ENCODE peak calls at places on chromosomes 7 and 10, in four cellular contexts. L is M059J, R is iPS DF 19.7, Y is epithelial cell of esophagus. H is an unnamed sample.

GRCh38 chr7:29408841-29409243 is 154.8 kb upstream of the PRR15 start:
- DNase-seq in L (peak), R (no peak), Y (peak), H (peak)

GRCh38 chr10:101766753-101767599 is 8.9 kb downstream of the FGF8 start:
- DNase-seq in L (no peak), R (no peak), Y (no peak), H (no peak)

GRCh38 chr10:44696496-44696895 is 214.6 kb upstream of the TMEM72 start:
- DNase-seq in L (peak), R (no peak), Y (no peak), H (no peak)

GRCh38 chr7:29274156-29275017 is 79.8 kb downstream of the CHN2 start:
- DNase-seq in L (no peak), R (no peak), Y (no peak), H (no peak)

GRCh38 chr10:30391266-30391665 is 42.2 kb upstream of the MTPAP start:
- DNase-seq in L (no peak), R (no peak), Y (no peak), H (no peak)

GRCh38 chr7:34825221-34825620 is 167.2 kb downstream of the NPSR1 start:
- DNase-seq in L (no peak), R (no peak), Y (peak), H (no peak)

GRCh38 chr10:59362184-59362966 is at the start of gene FAM13C:
- DNase-seq in L (peak), R (no peak), Y (peak), H (peak)

GRCh38 chr7:108091461-108091831 is 38.7 kb downstream of the LAMB4 start:
- DNase-seq in L (peak), R (no peak), Y (no peak), H (no peak)

GRCh38 chr10:13767721-13768178 is 181.0 kb downstream of the PRPF18 start:
- DNase-seq in L (no peak), R (no peak), Y (no peak), H (no peak)

GRCh38 chr10:80187465-80188409 is 17.6 kb downstream of the ANXA11 start:
- DNase-seq in L (no peak), R (no peak), Y (no peak), H (no peak)

GRCh38 chr10:42827201-42827600 is 44.6 kb downstream of the BMS1 start:
- DNase-seq in L (no peak), R (no peak), Y (no peak), H (no peak)